ENCODE peak calls at places on chromosomes 12 and 14, in four cellular contexts. T is A172; R is MCF 10A; H is central memory CD8-positive, alpha-beta T cell. E is an unnamed sample.

GRCh38 chr14:90698379-90698869 is 117.8 kb downstream of the TTC7B start:
- DNase-seq in T (peak), R (no peak), H (no peak), E (peak)

GRCh38 chr14:90760055-90760444 is 56.2 kb downstream of the TTC7B start:
- DNase-seq in T (no peak), R (no peak), H (no peak), E (no peak)

GRCh38 chr12:94875525-94875924 is 128.0 kb downstream of the NDUFA12 start:
- DNase-seq in T (peak), R (peak), H (no peak), E (peak)

GRCh38 chr14:32939254-32940065 is 781 bp downstream of the NPAS3 start:
- DNase-seq in T (peak), R (peak), H (no peak), E (peak)

GRCh38 chr14:44053422-44053821 is 453.7 kb downstream of the FSCB start:
- DNase-seq in T (no peak), R (no peak), H (no peak), E (no peak)

GRCh38 chr14:93932642-93933041 is 5.5 kb downstream of the FAM181A start:
- DNase-seq in T (no peak), R (no peak), H (no peak), E (no peak)

GRCh38 chr14:76323331-76324050 is 52.4 kb upstream of the ESRRB start:
- DNase-seq in T (no peak), R (no peak), H (no peak), E (no peak)

GRCh38 chr12:128091931-128092330 is 175.0 kb upstream of the TMEM132C start:
- DNase-seq in T (no peak), R (no peak), H (no peak), E (no peak)

GRCh38 chr12:54378791-54379400 is 5.6 kb downstream of the ZNF385A start:
- DNase-seq in T (no peak), R (peak), H (no peak), E (peak)

GRCh38 chr12:100020370-100020769 is 35.6 kb upstream of the ANKS1B start:
- DNase-seq in T (no peak), R (no peak), H (no peak), E (peak)

GRCh38 chr12:3003593-3003992 is 44.4 kb downstream of the TEAD4 start:
- DNase-seq in T (no peak), R (no peak), H (no peak), E (no peak)

GRCh38 chr12:131203666-131204415 is 250.1 kb downstream of the ADGRD1 start:
- DNase-seq in T (no peak), R (no peak), H (no peak), E (no peak)

GRCh38 chr12:29796823-29797263 is 13.1 kb upstream of the TMTC1 start:
- DNase-seq in T (peak), R (peak), H (no peak), E (peak)

GRCh38 chr14:85063747-85064146 is 466.2 kb upstream of the FLRT2 start:
- DNase-seq in T (no peak), R (no peak), H (no peak), E (no peak)

GRCh38 chr14:68675233-68675577 is 117.7 kb downstream of the ZFP36L1 start:
- DNase-seq in T (peak), R (peak), H (no peak), E (peak)

GRCh38 chr14:100780646-100781355 is 45.1 kb upstream of the MEG3 start:
- DNase-seq in T (no peak), R (no peak), H (no peak), E (no peak)

GRCh38 chr14:51202914-51203665 is 37.0 kb upstream of the TMX1 start:
- DNase-seq in T (no peak), R (no peak), H (no peak), E (no peak)

GRCh38 chr14:69612014-69612758 is 790 bp downstream of the SUSD6 start:
- DNase-seq in T (no peak), R (peak), H (peak), E (peak)

GRCh38 chr14:89359477-89360222 is 57.4 kb downstream of the FOXN3 start:
- DNase-seq in T (no peak), R (no peak), H (no peak), E (no peak)

GRCh38 chr12:69388371-69388770 is 28.8 kb downstream of the YEATS4 start:
- DNase-seq in T (peak), R (peak), H (no peak), E (peak)

GRCh38 chr12:125871811-125872594 is 806.8 kb downstream of the AACS start:
- DNase-seq in T (no peak), R (no peak), H (no peak), E (no peak)

GRCh38 chr14:50985124-50985815 is 41.0 kb upstream of the PYGL start:
- DNase-seq in T (no peak), R (no peak), H (no peak), E (no peak)

GRCh38 chr14:105258846-105259245 is 10.5 kb downstream of the BTBD6 start:
- DNase-seq in T (no peak), R (no peak), H (no peak), E (no peak)

GRCh38 chr12:121334513-121335343 is 17.5 kb downstream of the ANAPC5 start:
- DNase-seq in T (peak), R (peak), H (no peak), E (peak)

GRCh38 chr12:10363922-10364838 is 25.7 kb downstream of the KLRK1 start:
- DNase-seq in T (peak), R (peak), H (no peak), E (peak)

GRCh38 chr12:26895672-26896071 is 42.1 kb downstream of the INTS13 start:
- DNase-seq in T (no peak), R (no peak), H (no peak), E (no peak)

GRCh38 chr12:75908961-75909699 is 122.4 kb downstream of the PHLDA1 start:
- DNase-seq in T (peak), R (peak), H (no peak), E (no peak)

E was measured in kidney tubule cell.